ENCODE peak calls at places on chromosomes 11 and 22, in four cellular contexts. One of them, this sample, is unnamed.

GRCh38 chr11:116232364-116232801 is 540.4 kb downstream of the BUD13 start:
- DNase-seq in brain microvascular endothelial cell: no peak
- DNase-seq in stimulated activated CD8-positive, alpha-beta memory T cell treated with anti-CD3 and anti-CD28 coated beads, Interleukin-2, amount 100 ng/mL, for 48 hours: no peak
- DNase-seq in effector memory CD4-positive, alpha-beta T cell: no peak
- DNase-seq in this sample: no peak

GRCh38 chr11:27427183-27427980 is 45.2 kb downstream of the LGR4 start:
- DNase-seq in brain microvascular endothelial cell: no peak
- DNase-seq in effector memory CD4-positive, alpha-beta T cell: no peak
- DNase-seq in stimulated activated CD8-positive, alpha-beta memory T cell treated with anti-CD3 and anti-CD28 coated beads, Interleukin-2, amount 100 ng/mL, for 48 hours: no peak
- DNase-seq in this sample: peak; percentile 7

GRCh38 chr11:3126207-3126865 is 38.8 kb downstream of the OSBPL5 start:
- DNase-seq in effector memory CD4-positive, alpha-beta T cell: no peak
- DNase-seq in stimulated activated CD8-positive, alpha-beta memory T cell treated with anti-CD3 and anti-CD28 coated beads, Interleukin-2, amount 100 ng/mL, for 48 hours: no peak
- DNase-seq in brain microvascular endothelial cell: no peak
- DNase-seq in this sample: peak; percentile 16

GRCh38 chr11:56848105-56848809 is 99.8 kb upstream of the OR9G4 start:
- DNase-seq in stimulated activated CD8-positive, alpha-beta memory T cell treated with anti-CD3 and anti-CD28 coated beads, Interleukin-2, amount 100 ng/mL, for 48 hours: no peak
- DNase-seq in brain microvascular endothelial cell: no peak
- DNase-seq in effector memory CD4-positive, alpha-beta T cell: no peak
- DNase-seq in this sample: no peak

GRCh38 chr22:41757507-41757906 is 43.0 kb upstream of the CCDC134 start:
- DNase-seq in brain microvascular endothelial cell: no peak
- DNase-seq in stimulated activated CD8-positive, alpha-beta memory T cell treated with anti-CD3 and anti-CD28 coated beads, Interleukin-2, amount 100 ng/mL, for 48 hours: no peak
- DNase-seq in effector memory CD4-positive, alpha-beta T cell: no peak
- DNase-seq in this sample: no peak

GRCh38 chr11:66639066-66639813 is 737 bp downstream of the RBM4 start:
- DNase-seq in effector memory CD4-positive, alpha-beta T cell: no peak
- DNase-seq in brain microvascular endothelial cell: peak; percentile 22
- DNase-seq in stimulated activated CD8-positive, alpha-beta memory T cell treated with anti-CD3 and anti-CD28 coated beads, Interleukin-2, amount 100 ng/mL, for 48 hours: no peak
- DNase-seq in this sample: peak; percentile 71

GRCh38 chr11:75597636-75598035 is 35.6 kb downstream of the SERPINH1 start:
- DNase-seq in brain microvascular endothelial cell: peak; percentile 29
- DNase-seq in stimulated activated CD8-positive, alpha-beta memory T cell treated with anti-CD3 and anti-CD28 coated beads, Interleukin-2, amount 100 ng/mL, for 48 hours: no peak
- DNase-seq in effector memory CD4-positive, alpha-beta T cell: no peak
- DNase-seq in this sample: peak; percentile 41

GRCh38 chr11:126431401-126432064 is 76.0 kb downstream of the ST3GAL4 start:
- DNase-seq in brain microvascular endothelial cell: peak; percentile 71
- DNase-seq in stimulated activated CD8-positive, alpha-beta memory T cell treated with anti-CD3 and anti-CD28 coated beads, Interleukin-2, amount 100 ng/mL, for 48 hours: no peak
- DNase-seq in effector memory CD4-positive, alpha-beta T cell: no peak
- DNase-seq in this sample: peak; percentile 62

GRCh38 chr11:6402561-6402981 is 12.3 kb downstream of the SMPD1 start:
- DNase-seq in stimulated activated CD8-positive, alpha-beta memory T cell treated with anti-CD3 and anti-CD28 coated beads, Interleukin-2, amount 100 ng/mL, for 48 hours: no peak
- DNase-seq in effector memory CD4-positive, alpha-beta T cell: peak; percentile 75
- DNase-seq in brain microvascular endothelial cell: no peak
- DNase-seq in this sample: no peak

GRCh38 chr11:25242928-25243327 is 746.1 kb downstream of the LUZP2 start:
- DNase-seq in brain microvascular endothelial cell: no peak
- DNase-seq in stimulated activated CD8-positive, alpha-beta memory T cell treated with anti-CD3 and anti-CD28 coated beads, Interleukin-2, amount 100 ng/mL, for 48 hours: no peak
- DNase-seq in effector memory CD4-positive, alpha-beta T cell: no peak
- DNase-seq in this sample: no peak

GRCh38 chr11:96878299-96879051 is 488.7 kb downstream of the JRKL start:
- DNase-seq in brain microvascular endothelial cell: no peak
- DNase-seq in stimulated activated CD8-positive, alpha-beta memory T cell treated with anti-CD3 and anti-CD28 coated beads, Interleukin-2, amount 100 ng/mL, for 48 hours: no peak
- DNase-seq in effector memory CD4-positive, alpha-beta T cell: no peak
- DNase-seq in this sample: no peak

GRCh38 chr11:94525933-94526332 is 13.7 kb downstream of the C11orf97 start:
- DNase-seq in stimulated activated CD8-positive, alpha-beta memory T cell treated with anti-CD3 and anti-CD28 coated beads, Interleukin-2, amount 100 ng/mL, for 48 hours: no peak
- DNase-seq in brain microvascular endothelial cell: peak; percentile 65
- DNase-seq in effector memory CD4-positive, alpha-beta T cell: no peak
- DNase-seq in this sample: peak; percentile 68

GRCh38 chr11:44244649-44245308 is 65.2 kb downstream of the ALX4 start:
- DNase-seq in brain microvascular endothelial cell: peak; percentile 38
- DNase-seq in stimulated activated CD8-positive, alpha-beta memory T cell treated with anti-CD3 and anti-CD28 coated beads, Interleukin-2, amount 100 ng/mL, for 48 hours: no peak
- DNase-seq in effector memory CD4-positive, alpha-beta T cell: no peak
- DNase-seq in this sample: peak; percentile 28

GRCh38 chr11:12042215-12042676 is 33.8 kb upstream of the DKK3 start:
- DNase-seq in effector memory CD4-positive, alpha-beta T cell: no peak
- DNase-seq in brain microvascular endothelial cell: peak; percentile 94
- DNase-seq in stimulated activated CD8-positive, alpha-beta memory T cell treated with anti-CD3 and anti-CD28 coated beads, Interleukin-2, amount 100 ng/mL, for 48 hours: no peak
- DNase-seq in this sample: peak; percentile 50

GRCh38 chr11:78380615-78381029 is 37.0 kb downstream of the GAB2 start:
- DNase-seq in effector memory CD4-positive, alpha-beta T cell: no peak
- DNase-seq in brain microvascular endothelial cell: peak; percentile 23
- DNase-seq in stimulated activated CD8-positive, alpha-beta memory T cell treated with anti-CD3 and anti-CD28 coated beads, Interleukin-2, amount 100 ng/mL, for 48 hours: no peak
- DNase-seq in this sample: no peak

GRCh38 chr11:95339554-95339953 is 108.6 kb upstream of the SESN3 start:
- DNase-seq in effector memory CD4-positive, alpha-beta T cell: no peak
- DNase-seq in stimulated activated CD8-positive, alpha-beta memory T cell treated with anti-CD3 and anti-CD28 coated beads, Interleukin-2, amount 100 ng/mL, for 48 hours: no peak
- DNase-seq in brain microvascular endothelial cell: no peak
- DNase-seq in this sample: no peak

GRCh38 chr22:48536691-48537591 is 1290.7 kb downstream of the BRD1 start:
- DNase-seq in effector memory CD4-positive, alpha-beta T cell: no peak
- DNase-seq in stimulated activated CD8-positive, alpha-beta memory T cell treated with anti-CD3 and anti-CD28 coated beads, Interleukin-2, amount 100 ng/mL, for 48 hours: no peak
- DNase-seq in brain microvascular endothelial cell: no peak
- DNase-seq in this sample: no peak

GRCh38 chr11:19370100-19370861 is 129.5 kb upstream of the E2F8 start:
- DNase-seq in stimulated activated CD8-positive, alpha-beta memory T cell treated with anti-CD3 and anti-CD28 coated beads, Interleukin-2, amount 100 ng/mL, for 48 hours: no peak
- DNase-seq in effector memory CD4-positive, alpha-beta T cell: no peak
- DNase-seq in brain microvascular endothelial cell: peak; percentile 38
- DNase-seq in this sample: peak; percentile 94

GRCh38 chr11:72421351-72421750 is 13.0 kb downstream of the CLPB start:
- DNase-seq in stimulated activated CD8-positive, alpha-beta memory T cell treated with anti-CD3 and anti-CD28 coated beads, Interleukin-2, amount 100 ng/mL, for 48 hours: no peak
- DNase-seq in brain microvascular endothelial cell: no peak
- DNase-seq in effector memory CD4-positive, alpha-beta T cell: no peak
- DNase-seq in this sample: no peak

GRCh38 chr11:75955443-75955842 is 140.4 kb downstream of the UVRAG start:
- DNase-seq in brain microvascular endothelial cell: no peak
- DNase-seq in stimulated activated CD8-positive, alpha-beta memory T cell treated with anti-CD3 and anti-CD28 coated beads, Interleukin-2, amount 100 ng/mL, for 48 hours: no peak
- DNase-seq in effector memory CD4-positive, alpha-beta T cell: no peak
- DNase-seq in this sample: no peak

GRCh38 chr11:33387996-33388395 is 130.8 kb downstream of the HIPK3 start:
- DNase-seq in stimulated activated CD8-positive, alpha-beta memory T cell treated with anti-CD3 and anti-CD28 coated beads, Interleukin-2, amount 100 ng/mL, for 48 hours: no peak
- DNase-seq in effector memory CD4-positive, alpha-beta T cell: no peak
- DNase-seq in brain microvascular endothelial cell: no peak
- DNase-seq in this sample: no peak

GRCh38 chr22:29700949-29701927 is 18.6 kb upstream of the CABP7 start:
- DNase-seq in stimulated activated CD8-positive, alpha-beta memory T cell treated with anti-CD3 and anti-CD28 coated beads, Interleukin-2, amount 100 ng/mL, for 48 hours: no peak
- DNase-seq in brain microvascular endothelial cell: no peak
- DNase-seq in effector memory CD4-positive, alpha-beta T cell: no peak
- DNase-seq in this sample: peak; percentile 22

GRCh38 chr11:6468712-6469495 is 4.8 kb downstream of the TRIM3 start:
- DNase-seq in stimulated activated CD8-positive, alpha-beta memory T cell treated with anti-CD3 and anti-CD28 coated beads, Interleukin-2, amount 100 ng/mL, for 48 hours: no peak
- DNase-seq in brain microvascular endothelial cell: peak; percentile 92
- DNase-seq in effector memory CD4-positive, alpha-beta T cell: no peak
- DNase-seq in this sample: peak; percentile 97

GRCh38 chr11:121352301-121352891 is 59.8 kb downstream of the SC5D start:
- DNase-seq in stimulated activated CD8-positive, alpha-beta memory T cell treated with anti-CD3 and anti-CD28 coated beads, Interleukin-2, amount 100 ng/mL, for 48 hours: no peak
- DNase-seq in effector memory CD4-positive, alpha-beta T cell: no peak
- DNase-seq in brain microvascular endothelial cell: no peak
- DNase-seq in this sample: no peak

GRCh38 chr22:37244114-37244921 is at the start of gene RAC2:
- DNase-seq in brain microvascular endothelial cell: peak; percentile 36
- DNase-seq in effector memory CD4-positive, alpha-beta T cell: peak; percentile 79
- DNase-seq in stimulated activated CD8-positive, alpha-beta memory T cell treated with anti-CD3 and anti-CD28 coated beads, Interleukin-2, amount 100 ng/mL, for 48 hours: peak; percentile 94
- DNase-seq in this sample: peak; percentile 69

GRCh38 chr22:27197071-27197470 is 539.7 kb downstream of the MIAT start:
- DNase-seq in effector memory CD4-positive, alpha-beta T cell: no peak
- DNase-seq in brain microvascular endothelial cell: no peak
- DNase-seq in stimulated activated CD8-positive, alpha-beta memory T cell treated with anti-CD3 and anti-CD28 coated beads, Interleukin-2, amount 100 ng/mL, for 48 hours: no peak
- DNase-seq in this sample: no peak